ENCODE peak calls at places on chromosomes 3 and 15, in four cellular contexts. One of them, this sample, is unnamed.

GRCh38 chr15:58517682-58518525 is 86.1 kb downstream of the LIPC start:
- DNase-seq in tibial artery: no peak
- DNase-seq in adrenal gland: no peak
- DNase-seq in tibial nerve: no peak
- DNase-seq in this sample: no peak

GRCh38 chr15:71761649-71762048 is 48.7 kb upstream of the NR2E3 start:
- DNase-seq in tibial artery: no peak
- DNase-seq in tibial nerve: peak
- DNase-seq in adrenal gland: peak
- DNase-seq in this sample: no peak

GRCh38 chr15:50182233-50183013 is 427 bp downstream of the SLC27A2 start:
- DNase-seq in tibial nerve: no peak
- DNase-seq in tibial artery: no peak
- DNase-seq in adrenal gland: no peak
- DNase-seq in this sample: no peak

GRCh38 chr3:38655708-38656300 is 6.3 kb upstream of the SCN5A start:
- DNase-seq in tibial nerve: no peak
- DNase-seq in tibial artery: no peak
- DNase-seq in adrenal gland: no peak
- DNase-seq in this sample: no peak

GRCh38 chr3:126546549-126547239 is 12.0 kb downstream of the C3orf22 start:
- DNase-seq in tibial nerve: no peak
- DNase-seq in adrenal gland: peak
- DNase-seq in tibial artery: peak
- DNase-seq in this sample: peak

GRCh38 chr3:60542981-60543380 is 708.3 kb downstream of the FHIT start:
- DNase-seq in adrenal gland: no peak
- DNase-seq in tibial nerve: no peak
- DNase-seq in tibial artery: no peak
- DNase-seq in this sample: no peak

GRCh38 chr3:162034368-162034767 is 537.8 kb downstream of the OTOL1 start:
- DNase-seq in tibial nerve: no peak
- DNase-seq in tibial artery: no peak
- DNase-seq in adrenal gland: no peak
- DNase-seq in this sample: no peak

GRCh38 chr3:150203273-150203672 is 204.8 kb upstream of the TSC22D2 start:
- DNase-seq in tibial nerve: no peak
- DNase-seq in adrenal gland: no peak
- DNase-seq in tibial artery: no peak
- DNase-seq in this sample: no peak

GRCh38 chr3:11719406-11720219 is 75.9 kb upstream of the VGLL4 start:
- DNase-seq in tibial nerve: peak
- DNase-seq in tibial artery: peak
- DNase-seq in adrenal gland: peak
- DNase-seq in this sample: peak

GRCh38 chr3:30695302-30696061 is 89.1 kb downstream of the TGFBR2 start:
- DNase-seq in tibial nerve: no peak
- DNase-seq in adrenal gland: no peak
- DNase-seq in tibial artery: no peak
- DNase-seq in this sample: no peak

GRCh38 chr3:124266517-124266916 is 274.6 kb upstream of the ROPN1 start:
- DNase-seq in tibial artery: no peak
- DNase-seq in tibial nerve: no peak
- DNase-seq in adrenal gland: peak
- DNase-seq in this sample: no peak

GRCh38 chr3:25513642-25514266 is 85.7 kb downstream of the RARB start:
- DNase-seq in adrenal gland: no peak
- DNase-seq in tibial nerve: no peak
- DNase-seq in tibial artery: no peak
- DNase-seq in this sample: no peak

GRCh38 chr3:33775363-33775762 is 23.1 kb upstream of the PDCD6IP start:
- DNase-seq in tibial nerve: no peak
- DNase-seq in tibial artery: no peak
- DNase-seq in adrenal gland: no peak
- DNase-seq in this sample: no peak

GRCh38 chr3:180408654-180409053 is 193.3 kb upstream of the TTC14 start:
- DNase-seq in adrenal gland: no peak
- DNase-seq in tibial nerve: no peak
- DNase-seq in tibial artery: no peak
- DNase-seq in this sample: no peak

GRCh38 chr3:193762657-193763056 is 169.6 kb downstream of the OPA1 start:
- DNase-seq in tibial nerve: no peak
- DNase-seq in adrenal gland: no peak
- DNase-seq in tibial artery: no peak
- DNase-seq in this sample: no peak

GRCh38 chr15:47812436-47813109 is 95.3 kb downstream of the SEMA6D start:
- DNase-seq in tibial artery: no peak
- DNase-seq in tibial nerve: no peak
- DNase-seq in adrenal gland: no peak
- DNase-seq in this sample: no peak

GRCh38 chr15:77375133-77375532 is 44.8 kb downstream of the PEAK1 start:
- DNase-seq in tibial nerve: no peak
- DNase-seq in tibial artery: no peak
- DNase-seq in adrenal gland: no peak
- DNase-seq in this sample: no peak

GRCh38 chr15:59866642-59867041 is 137.5 kb upstream of the FOXB1 start:
- DNase-seq in adrenal gland: no peak
- DNase-seq in tibial nerve: no peak
- DNase-seq in tibial artery: no peak
- DNase-seq in this sample: no peak

GRCh38 chr15:71252036-71252898 is 137.0 kb downstream of the THSD4 start:
- DNase-seq in tibial nerve: no peak
- DNase-seq in adrenal gland: peak
- DNase-seq in tibial artery: no peak
- DNase-seq in this sample: no peak

GRCh38 chr3:179046497-179047353 is 24.9 kb downstream of the ZMAT3 start:
- DNase-seq in tibial artery: no peak
- DNase-seq in tibial nerve: no peak
- DNase-seq in adrenal gland: no peak
- DNase-seq in this sample: no peak

GRCh38 chr15:39581501-39582285 is 814 bp downstream of the THBS1 start:
- DNase-seq in adrenal gland: peak
- DNase-seq in tibial nerve: peak
- DNase-seq in tibial artery: peak
- DNase-seq in this sample: peak

GRCh38 chr3:11140054-11140712 is 14.1 kb upstream of the HRH1 start:
- DNase-seq in adrenal gland: no peak
- DNase-seq in tibial nerve: peak
- DNase-seq in tibial artery: peak
- DNase-seq in this sample: no peak

GRCh38 chr15:36896949-36897348 is 203.4 kb downstream of the MEIS2 start:
- DNase-seq in adrenal gland: no peak
- DNase-seq in tibial nerve: no peak
- DNase-seq in tibial artery: no peak
- DNase-seq in this sample: no peak
- H3K4me3 ChIP-seq in adrenal gland: no peak
- H3K4me3 ChIP-seq in tibial nerve: no peak
- H3K4me3 ChIP-seq in tibial artery: no peak
- H3K4me3 ChIP-seq in this sample: no peak

GRCh38 chr3:184604039-184604955 is 42.7 kb downstream of the EPHB3 start:
- DNase-seq in adrenal gland: no peak
- DNase-seq in tibial artery: no peak
- DNase-seq in tibial nerve: no peak
- DNase-seq in this sample: no peak
- H3K4me3 ChIP-seq in adrenal gland: peak
- H3K4me3 ChIP-seq in tibial artery: peak
- H3K4me3 ChIP-seq in tibial nerve: peak
- H3K4me3 ChIP-seq in this sample: peak

GRCh38 chr3:170907519-170908234 is 760 bp downstream of the EIF5A2 start:
- DNase-seq in tibial nerve: no peak
- DNase-seq in tibial artery: no peak
- DNase-seq in adrenal gland: peak
- DNase-seq in this sample: no peak

GRCh38 chr3:170908235-170909116 is at the start of gene EIF5A2:
- DNase-seq in tibial nerve: peak
- DNase-seq in tibial artery: peak
- DNase-seq in adrenal gland: peak
- DNase-seq in this sample: peak

GRCh38 chr3:170910542-170910941 is 2.1 kb upstream of the EIF5A2 start:
- DNase-seq in adrenal gland: no peak
- DNase-seq in tibial nerve: no peak
- DNase-seq in tibial artery: no peak
- DNase-seq in this sample: no peak

GRCh38 chr3:170911051-170911450 is 2.6 kb upstream of the EIF5A2 start:
- DNase-seq in tibial nerve: no peak
- DNase-seq in adrenal gland: no peak
- DNase-seq in tibial artery: no peak
- DNase-seq in this sample: no peak

GRCh38 chr3:170909129-170909903 is 879 bp upstream of the EIF5A2 start:
- DNase-seq in tibial artery: no peak
- DNase-seq in tibial nerve: no peak
- DNase-seq in adrenal gland: no peak
- DNase-seq in this sample: no peak
- H3K4me3 ChIP-seq in tibial artery: peak
- H3K4me3 ChIP-seq in tibial nerve: no peak
- H3K4me3 ChIP-seq in adrenal gland: peak
- H3K4me3 ChIP-seq in this sample: peak

GRCh38 chr15:61227269-61228024 is 1.7 kb downstream of the RORA start:
- DNase-seq in tibial nerve: peak
- DNase-seq in tibial artery: no peak
- DNase-seq in adrenal gland: peak
- DNase-seq in this sample: no peak
- H3K4me3 ChIP-seq in tibial nerve: peak
- H3K4me3 ChIP-seq in tibial artery: peak
- H3K4me3 ChIP-seq in adrenal gland: peak
- H3K4me3 ChIP-seq in this sample: peak

GRCh38 chr3:114452176-114452744 is 158.4 kb downstream of the TIGIT start:
- DNase-seq in tibial artery: no peak
- DNase-seq in tibial nerve: peak
- DNase-seq in adrenal gland: no peak
- DNase-seq in this sample: no peak

GRCh38 chr3:114453296-114453888 is 159.6 kb downstream of the TIGIT start:
- DNase-seq in tibial artery: no peak
- DNase-seq in adrenal gland: no peak
- DNase-seq in tibial nerve: no peak
- DNase-seq in this sample: no peak

GRCh38 chr3:114455432-114455831 is 161.6 kb downstream of the TIGIT start:
- DNase-seq in adrenal gland: no peak
- DNase-seq in tibial nerve: no peak
- DNase-seq in tibial artery: no peak
- DNase-seq in this sample: no peak

GRCh38 chr3:114456742-114457141 is 162.9 kb downstream of the TIGIT start:
- DNase-seq in adrenal gland: no peak
- DNase-seq in tibial nerve: no peak
- DNase-seq in tibial artery: no peak
- DNase-seq in this sample: no peak

DNA sequence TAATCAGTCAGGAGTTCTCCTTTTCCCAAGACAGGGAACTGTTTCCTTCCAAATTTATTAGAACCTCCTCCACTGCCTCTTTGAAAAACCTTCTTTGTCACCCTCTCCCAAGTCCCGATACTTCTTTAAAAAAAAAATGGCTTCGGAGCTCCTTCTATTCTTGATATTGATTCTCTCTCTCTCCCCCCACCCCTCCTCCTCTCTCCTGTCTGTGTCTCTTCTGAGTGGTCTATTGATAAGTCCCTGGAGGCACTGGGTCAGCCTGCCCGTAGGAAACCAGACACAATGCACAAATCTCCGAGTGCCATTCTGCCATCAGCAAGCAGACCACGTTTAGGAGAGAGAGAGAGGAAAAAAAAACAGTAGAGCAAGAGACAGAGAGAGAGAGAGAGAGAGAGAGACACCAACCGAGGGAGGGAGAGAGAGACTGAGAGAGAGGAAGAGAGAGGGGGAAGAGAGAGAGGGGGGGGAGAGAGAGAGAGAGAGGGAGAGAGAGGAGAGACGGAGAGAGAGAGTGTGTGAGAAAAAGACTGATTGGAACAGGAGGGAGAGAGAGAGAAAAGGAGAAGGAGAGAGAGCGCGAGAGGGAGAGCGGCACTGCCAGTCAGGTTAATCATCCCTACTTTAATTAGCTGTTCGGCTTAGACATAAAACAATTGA is 160.9 kb downstream of the TIGIT start:
- DNase-seq in tibial artery: no peak
- DNase-seq in adrenal gland: peak
- DNase-seq in tibial nerve: peak
- DNase-seq in this sample: no peak
- H3K4me3 ChIP-seq in tibial artery: peak
- H3K4me3 ChIP-seq in adrenal gland: peak
- H3K4me3 ChIP-seq in tibial nerve: peak
- H3K4me3 ChIP-seq in this sample: peak

GRCh38 chr3:183375337-183375736 is 53.1 kb downstream of the MCF2L2 start:
- DNase-seq in adrenal gland: no peak
- DNase-seq in tibial artery: no peak
- DNase-seq in tibial nerve: no peak
- DNase-seq in this sample: no peak
- H3K4me3 ChIP-seq in adrenal gland: no peak
- H3K4me3 ChIP-seq in tibial artery: no peak
- H3K4me3 ChIP-seq in tibial nerve: no peak
- H3K4me3 ChIP-seq in this sample: no peak

GRCh38 chr3:111862415-111862814 is 3.4 kb downstream of the PHLDB2 start:
- DNase-seq in adrenal gland: no peak
- DNase-seq in tibial artery: no peak
- DNase-seq in tibial nerve: no peak
- DNase-seq in this sample: no peak

GRCh38 chr3:111862974-111863373 is 3.9 kb downstream of the PHLDB2 start:
- DNase-seq in tibial artery: no peak
- DNase-seq in adrenal gland: no peak
- DNase-seq in tibial nerve: no peak
- DNase-seq in this sample: no peak

GRCh38 chr3:111859974-111860859 is 1.2 kb downstream of the PHLDB2 start:
- DNase-seq in adrenal gland: peak
- DNase-seq in tibial nerve: peak
- DNase-seq in tibial artery: peak
- DNase-seq in this sample: peak

GRCh38 chr3:111859061-111859973 is at the start of gene PHLDB2:
- DNase-seq in adrenal gland: peak
- DNase-seq in tibial artery: peak
- DNase-seq in tibial nerve: peak
- DNase-seq in this sample: peak

GRCh38 chr3:111861396-111861795 is 2.3 kb downstream of the PHLDB2 start:
- DNase-seq in tibial artery: no peak
- DNase-seq in tibial nerve: no peak
- DNase-seq in adrenal gland: no peak
- DNase-seq in this sample: no peak
- H3K4me3 ChIP-seq in tibial artery: peak
- H3K4me3 ChIP-seq in tibial nerve: peak
- H3K4me3 ChIP-seq in adrenal gland: peak
- H3K4me3 ChIP-seq in this sample: peak

This sample was measured in coronary artery.